ENCODE peak calls at places on chromosomes 7 and 10, in five cellular contexts. B is H1, N is HCT116, G is K562, Q is HEK293T. U is an unnamed sample.

GRCh38 chr10:121070257-121070656 is 219.1 kb downstream of the WDR11 start:
- DNase-seq in G (peak), B (no peak), N (peak), Q (peak), U (no peak)

GRCh38 chr7:126635545-126635944 is 617.2 kb downstream of the GRM8 start:
- DNase-seq in Q (no peak), N (no peak), G (no peak), B (no peak), U (no peak)

GRCh38 chr10:97684866-97685394 is 2.1 kb downstream of the AVPI1 start:
- DNase-seq in Q (no peak), B (no peak), G (no peak), N (no peak), U (no peak)

GRCh38 chr7:130432886-130433285 is 7.9 kb downstream of the CEP41 start:
- DNase-seq in Q (no peak), G (no peak), N (no peak), B (no peak), U (no peak)

GRCh38 chr10:101282937-101283336 is 53.7 kb upstream of the LBX1 start:
- DNase-seq in Q (no peak), N (no peak), G (no peak), B (no peak), U (no peak)

GRCh38 chr10:49569031-49569765 is 30.3 kb upstream of the ERCC6 start:
- DNase-seq in N (no peak), B (no peak), G (no peak), Q (no peak), U (no peak)

GRCh38 chr7:16734148-16734726 is 19.3 kb upstream of the TSPAN13 start:
- DNase-seq in N (no peak), Q (no peak), G (no peak), B (no peak), U (no peak)

GRCh38 chr7:22853674-22854157 is 31.1 kb upstream of the TOMM7 start:
- DNase-seq in N (peak), Q (no peak), G (no peak), B (no peak), U (no peak)

GRCh38 chr7:155521007-155521742 is 25.2 kb downstream of the CNPY1 start:
- DNase-seq in G (no peak), N (no peak), B (no peak), Q (no peak), U (no peak)

GRCh38 chr7:55641273-55641691 is 69.0 kb upstream of the VOPP1 start:
- DNase-seq in N (peak), B (peak), G (peak), Q (peak), U (peak)

GRCh38 chr10:112526130-112526529 is 79.1 kb downstream of the VTI1A start:
- DNase-seq in N (no peak), G (no peak), Q (no peak), B (no peak), U (no peak)

GRCh38 chr7:90424720-90425119 is 21.5 kb downstream of the CLDN12 start:
- DNase-seq in G (no peak), Q (no peak), N (no peak), B (no peak), U (peak)

GRCh38 chr7:79988642-79989041 is 146.0 kb upstream of the GNAI1 start:
- DNase-seq in N (no peak), Q (no peak), G (no peak), B (no peak), U (no peak)

GRCh38 chr7:132430041-132430440 is 146.2 kb downstream of the PLXNA4 start:
- DNase-seq in Q (no peak), N (no peak), G (no peak), B (no peak), U (no peak)

GRCh38 chr7:107594961-107595737 is 15.1 kb downstream of the BCAP29 start:
- DNase-seq in Q (no peak), B (no peak), G (no peak), N (no peak), U (no peak)

GRCh38 chr10:102401322-102401614 is 5.8 kb downstream of the NFKB2 start:
- DNase-seq in G (no peak), Q (no peak), B (no peak), N (no peak), U (no peak)

GRCh38 chr7:139916717-139917395 is 87.8 kb downstream of the TBXAS1 start:
- DNase-seq in N (no peak), G (no peak), B (no peak), Q (no peak), U (peak)

GRCh38 chr7:148723846-148724245 is 25.1 kb downstream of the CUL1 start:
- DNase-seq in B (no peak), N (no peak), G (no peak), Q (no peak), U (no peak)

GRCh38 chr7:104862719-104863118 is 151.3 kb upstream of the KMT2E start:
- DNase-seq in B (no peak), N (peak), G (peak), Q (peak), U (no peak)

GRCh38 chr10:74113546-74113945 is 37.1 kb downstream of the AP3M1 start:
- DNase-seq in G (no peak), B (no peak), N (no peak), Q (no peak), U (no peak)

GRCh38 chr10:126478600-126478999 is 90.3 kb upstream of the ADAM12 start:
- DNase-seq in N (no peak), G (no peak), B (no peak), Q (no peak), U (no peak)

GRCh38 chr7:42242381-42242780 is 5.4 kb upstream of the GLI3 start:
- DNase-seq in Q (no peak), B (no peak), G (no peak), N (no peak), U (no peak)

GRCh38 chr7:130154131-130154500 is 51.1 kb downstream of the TMEM209 start:
- DNase-seq in N (no peak), G (no peak), B (no peak), Q (no peak), U (no peak)

GRCh38 chr10:79437111-79437814 is 8.2 kb downstream of the ZCCHC24 start:
- DNase-seq in Q (no peak), G (no peak), B (no peak), N (no peak), U (no peak)

GRCh38 chr10:89295597-89295996 is 6.2 kb upstream of the IFIT2 start:
- DNase-seq in N (no peak), B (no peak), G (no peak), Q (no peak), U (no peak)

GRCh38 chr7:149459201-149459539 is 1.7 kb downstream of the ZNF777 start:
- DNase-seq in N (no peak), B (no peak), G (no peak), Q (no peak), U (no peak)

GRCh38 chr10:1210667-1211066 is 154.5 kb downstream of the WDR37 start:
- DNase-seq in B (no peak), Q (no peak), G (no peak), N (no peak), U (no peak)

GRCh38 chr7:57427594-57427993 is 22.4 kb upstream of the ZNF716 start:
- DNase-seq in B (no peak), G (no peak), N (no peak), Q (no peak), U (no peak)

GRCh38 chr10:15346440-15347141 is 24.5 kb downstream of the FAM171A1 start:
- DNase-seq in B (no peak), N (no peak), Q (no peak), G (no peak), U (no peak)

GRCh38 chr7:114086491-114086905 is 167.7 kb upstream of the PPP1R3A start:
- DNase-seq in N (no peak), G (no peak), Q (peak), B (no peak), U (no peak)

GRCh38 chr10:60032723-60033122 is 126.4 kb upstream of the CCDC6 start:
- DNase-seq in B (no peak), G (no peak), Q (peak), N (peak), U (peak)

GRCh38 chr10:69657417-69657816 is 27.4 kb downstream of the FAM241B start:
- DNase-seq in G (no peak), N (no peak), Q (no peak), B (no peak), U (no peak)

GRCh38 chr7:48868916-48869315 is 55.4 kb upstream of the CDC14C start:
- DNase-seq in G (no peak), Q (no peak), N (no peak), B (no peak), U (no peak)

GRCh38 chr7:97025983-97026704 is 1.5 kb upstream of the DLX5 start:
- DNase-seq in G (no peak), N (no peak), Q (no peak), B (no peak), U (no peak)

GRCh38 chr7:23261843-23262452 is 15.4 kb downstream of the GPNMB start:
- DNase-seq in B (no peak), G (peak), Q (peak), N (peak), U (no peak)

GRCh38 chr10:125076891-125077643 is 83.3 kb downstream of the CTBP2 start:
- DNase-seq in G (no peak), B (no peak), Q (no peak), N (no peak), U (no peak)

GRCh38 chr7:88217675-88218427 is 2.0 kb downstream of the SRI start:
- DNase-seq in G (peak), Q (no peak), B (no peak), N (no peak), U (peak)

GRCh38 chr10:6916601-6917000 is 336.5 kb upstream of the PRKCQ start:
- DNase-seq in N (no peak), G (no peak), B (no peak), Q (no peak), U (no peak)

GRCh38 chr7:12212051-12212485 is 974 bp downstream of the TMEM106B start:
- DNase-seq in G (peak), Q (peak), N (peak), B (no peak), U (no peak)

GRCh38 chr10:63497321-63497720 is 23.9 kb upstream of the REEP3 start:
- DNase-seq in N (no peak), G (no peak), Q (no peak), B (no peak), U (no peak)
- TF ChIP-seq SP1 in N (no peak), G (no peak), Q (no peak), B (no peak), U (no peak)

GRCh38 chr7:45088821-45089313 is at the start of gene NACAD:
- DNase-seq in Q (peak), G (peak), N (no peak), B (no peak), U (no peak)

GRCh38 chr7:45087301-45088145 is 1.2 kb downstream of the NACAD start:
- DNase-seq in G (no peak), Q (no peak), N (no peak), B (no peak), U (no peak)

GRCh38 chr7:45088146-45088701 is 545 bp downstream of the NACAD start:
- DNase-seq in Q (no peak), B (no peak), N (no peak), G (no peak), U (no peak)

GRCh38 chr7:45086348-45087065 is 2.3 kb downstream of the NACAD start:
- DNase-seq in N (no peak), B (no peak), Q (no peak), G (no peak), U (no peak)

GRCh38 chr7:45089314-45089891 is 634 bp upstream of the NACAD start:
- DNase-seq in B (peak), G (peak), N (no peak), Q (peak), U (no peak)
- TF ChIP-seq SP1 in B (no peak), G (no peak), N (no peak), Q (no peak), U (no peak)

GRCh38 chr7:47648301-47648900 is 66.5 kb upstream of the TNS3 start:
- DNase-seq in B (no peak), Q (no peak), N (no peak), G (no peak), U (no peak)
- TF ChIP-seq SP1 in B (no peak), Q (no peak), N (no peak), G (no peak), U (no peak)

GRCh38 chr10:63700209-63700934 is 179.2 kb downstream of the REEP3 start:
- DNase-seq in B (no peak), Q (no peak), G (no peak), N (peak), U (no peak)
- TF ChIP-seq SP1 in B (no peak), Q (no peak), G (no peak), N (peak), U (no peak)

GRCh38 chr7:25272265-25272664 is 44.0 kb upstream of the NPVF start:
- DNase-seq in Q (no peak), B (no peak), N (no peak), G (no peak), U (no peak)
- TF ChIP-seq SP1 in Q (no peak), B (no peak), N (no peak), G (no peak), U (no peak)

GRCh38 chr7:18354108-18354507 is 141.4 kb upstream of the HDAC9 start:
- DNase-seq in Q (no peak), N (no peak), B (no peak), G (no peak), U (no peak)

GRCh38 chr7:18354686-18355085 is 140.9 kb upstream of the HDAC9 start:
- DNase-seq in G (no peak), N (no peak), Q (no peak), B (no peak), U (no peak)

GRCh38 chr7:18356195-18356645 is 139.3 kb upstream of the HDAC9 start:
- DNase-seq in B (no peak), G (peak), Q (peak), N (peak), U (no peak)

GRCh38 chr7:18361756-18362155 is 133.8 kb upstream of the HDAC9 start:
- DNase-seq in N (no peak), G (no peak), Q (peak), B (no peak), U (no peak)

DNA sequence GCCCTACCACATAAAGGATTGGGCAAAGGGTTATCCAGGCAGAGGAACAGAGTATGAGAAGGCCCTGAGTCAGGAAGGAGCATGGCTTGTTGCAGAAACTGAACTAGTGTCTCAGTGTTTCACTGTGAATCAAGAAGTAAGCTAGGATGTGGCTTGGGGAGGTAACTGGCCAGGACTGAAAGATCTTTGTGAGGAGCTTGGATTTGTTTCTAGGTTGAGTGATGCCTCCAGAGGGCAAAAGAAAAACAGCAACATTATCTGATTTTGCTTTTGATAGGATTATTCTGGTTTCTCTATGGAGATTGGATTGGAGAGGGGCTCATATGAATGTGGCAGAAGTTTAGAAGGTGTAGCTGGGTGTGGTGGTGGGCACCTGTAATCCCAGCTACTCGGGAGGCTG is 137.9 kb upstream of the HDAC9 start:
- DNase-seq in Q (peak), G (peak), B (no peak), N (no peak), U (no peak)
- TF ChIP-seq SP1 in Q (no peak), G (no peak), B (no peak), N (no peak), U (no peak)

DNA sequence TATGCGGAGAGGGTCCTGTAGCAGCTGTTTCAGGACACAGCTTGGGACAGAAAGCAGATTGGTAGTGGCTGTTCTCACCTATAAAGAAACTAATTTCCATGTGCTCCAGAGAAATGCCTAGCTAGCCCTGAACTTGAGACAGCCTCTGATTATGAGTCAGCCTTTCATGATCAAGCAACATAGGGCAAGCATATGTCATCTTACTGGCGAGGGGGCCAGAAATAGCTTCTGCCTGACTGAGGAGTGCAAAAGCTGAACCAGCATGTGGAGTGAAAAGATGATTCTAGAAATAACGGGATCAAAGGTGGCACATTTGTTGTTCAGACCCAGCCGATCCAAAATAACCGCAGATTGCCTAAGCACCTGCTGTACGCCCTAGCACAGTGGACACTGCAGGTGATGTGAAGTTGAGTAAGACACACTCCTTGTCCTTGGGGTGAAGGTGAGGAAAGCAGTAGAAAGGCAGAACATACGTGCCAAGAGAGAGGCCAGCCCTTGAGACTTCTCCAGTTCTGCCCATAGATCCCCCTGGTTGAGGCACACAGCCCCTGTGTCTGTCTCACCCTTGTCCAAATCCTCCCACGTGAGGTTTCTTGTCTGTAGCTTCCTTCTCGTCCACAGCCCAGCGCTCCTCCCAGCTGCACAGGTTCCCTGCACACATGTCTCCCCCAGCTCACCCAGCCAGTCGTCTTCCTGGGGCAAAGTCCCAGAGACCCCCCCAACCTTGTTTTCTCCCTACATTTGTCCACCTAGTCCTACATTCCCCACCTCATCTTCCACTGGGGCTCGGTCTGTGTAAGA is 2.7 kb upstream of the BCL7B start:
- DNase-seq in N (no peak), G (peak), Q (no peak), B (no peak), U (no peak)
- TF ChIP-seq SP1 in N (no peak), G (no peak), Q (no peak), B (no peak), U (no peak)

GRCh38 chr7:45233249-45233775 is 75.7 kb downstream of the RAMP3 start:
- DNase-seq in G (no peak), B (no peak), Q (no peak), N (no peak), U (no peak)
- TF ChIP-seq SP1 in G (no peak), B (no peak), Q (no peak), N (no peak), U (no peak)

GRCh38 chr7:65896279-65896678 is 23.4 kb downstream of the VKORC1L1 start:
- DNase-seq in N (no peak), G (no peak), Q (no peak), B (no peak), U (no peak)

GRCh38 chr7:65892169-65892568 is 19.3 kb downstream of the VKORC1L1 start:
- DNase-seq in B (no peak), N (no peak), G (no peak), Q (no peak), U (no peak)

DNA sequence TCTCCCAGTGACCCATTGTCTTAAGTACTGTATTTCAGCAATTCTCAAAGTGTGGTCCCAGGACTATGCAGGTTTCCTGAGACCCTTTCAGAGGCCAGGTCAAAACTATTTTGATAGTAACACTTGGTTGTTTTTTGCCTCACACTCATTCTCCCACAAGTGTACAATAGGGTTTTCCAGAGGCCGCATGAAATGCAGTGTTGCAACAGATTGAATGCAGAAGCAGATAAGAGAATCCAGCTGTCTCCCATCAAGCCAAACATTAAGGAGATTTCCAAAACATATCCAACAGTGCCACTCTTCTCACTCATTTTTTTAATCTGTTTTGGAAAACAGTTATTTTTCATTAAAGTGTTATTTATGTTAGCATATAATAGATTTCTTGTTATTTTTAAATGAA is 20.0 kb downstream of the VKORC1L1 start:
- DNase-seq in G (no peak), N (no peak), B (no peak), Q (no peak), U (no peak)
- TF ChIP-seq SP1 in G (no peak), N (no peak), B (no peak), Q (no peak), U (no peak)

GRCh38 chr10:32980558-32981468 is 22.8 kb upstream of the ITGB1 start:
- DNase-seq in Q (peak), G (peak), B (peak), N (peak), U (no peak)

GRCh38 chr10:32982911-32983310 is 24.9 kb upstream of the ITGB1 start:
- DNase-seq in B (no peak), Q (no peak), N (no peak), G (no peak), U (no peak)

GRCh38 chr10:32982293-32982709 is 24.3 kb upstream of the ITGB1 start:
- DNase-seq in N (no peak), G (peak), B (no peak), Q (no peak), U (no peak)

GRCh38 chr10:32980242-32980557 is 22.2 kb upstream of the ITGB1 start:
- DNase-seq in B (no peak), N (no peak), G (no peak), Q (no peak), U (no peak)

GRCh38 chr10:32981760-32982159 is 23.7 kb upstream of the ITGB1 start:
- DNase-seq in N (no peak), G (no peak), B (no peak), Q (no peak), U (no peak)
- TF ChIP-seq SP1 in N (no peak), G (no peak), B (no peak), Q (no peak), U (no peak)